ENCODE peak calls at places on chromosomes 5 and 9, in eight cellular contexts. I is colonic mucosa, X is lung, P is pancreas, N is trophoblast cell, E is stomach, V is lower lobe of right lung, K is right atrium auricular region. W is an unnamed sample. For H3K9me3, the result is how much of the 10 kb centered on the place peaks cover.

GRCh38 chr5:73278693-73279092 is 105.7 kb downstream of the TMEM174 start:
- DNase-seq in I (no peak), X (peak), P (peak), N (no peak), E (no peak), V (peak), K (no peak), W (peak)

GRCh38 chr5:42951169-42951846 is 88.8 kb downstream of the ANXA2R start:
- DNase-seq in I (peak), X (no peak), P (no peak), N (no peak), E (peak), V (peak), K (peak), W (peak)

GRCh38 chr9:138003485-138004190 is 126.1 kb downstream of the CACNA1B start:
- DNase-seq in I (no peak), X (no peak), P (no peak), N (no peak), E (peak), V (no peak), K (peak), W (no peak)

GRCh38 chr5:168683247-168683926 is 104.2 kb upstream of the PANK3 start:
- DNase-seq in I (no peak), X (no peak), P (no peak), N (no peak), E (no peak), V (no peak), K (no peak), W (no peak)

GRCh38 chr5:159972538-159973362 is 36.2 kb upstream of the TTC1 start:
- DNase-seq in I (no peak), X (no peak), P (no peak), N (no peak), E (no peak), V (no peak), K (no peak), W (no peak)

GRCh38 chr5:1747079-1747802 is 52.4 kb downstream of the MRPL36 start:
- DNase-seq in I (no peak), X (no peak), P (no peak), N (no peak), E (no peak), V (peak), K (no peak), W (no peak)

GRCh38 chr5:157571357-157571827 is 4.2 kb downstream of the ADAM19 start:
- DNase-seq in I (no peak), X (no peak), P (no peak), N (peak), E (no peak), V (no peak), K (no peak), W (no peak)

GRCh38 chr9:10534863-10535262 is 77.9 kb downstream of the PTPRD start:
- DNase-seq in I (no peak), X (no peak), P (no peak), N (no peak), E (no peak), V (no peak), K (no peak), W (no peak)

GRCh38 chr9:116910201-116910600 is 223.1 kb downstream of the TRIM32 start:
- DNase-seq in I (no peak), X (no peak), P (no peak), N (no peak), E (no peak), V (no peak), K (no peak), W (no peak)

GRCh38 chr5:177497011-177497296 is 450 bp downstream of the PDLIM7 start:
- DNase-seq in I (no peak), X (no peak), P (no peak), N (no peak), E (no peak), V (no peak), K (no peak), W (no peak)

GRCh38 chr5:154714271-154714986 is 40.7 kb upstream of the LARP1 start:
- DNase-seq in I (peak), X (peak), P (no peak), N (peak), E (peak), V (peak), K (no peak), W (no peak)

GRCh38 chr9:129164246-129164930 is 13.7 kb downstream of the IER5L start:
- DNase-seq in I (peak), X (no peak), P (no peak), N (no peak), E (peak), V (no peak), K (peak), W (no peak)

GRCh38 chr5:154461531-154461930 is 15.7 kb downstream of the SAP30L start:
- DNase-seq in I (no peak), X (no peak), P (no peak), N (peak), E (no peak), V (no peak), K (no peak), W (peak)

GRCh38 chr5:119229950-119230349 is 125.9 kb upstream of the TNFAIP8 start:
- DNase-seq in I (no peak), X (no peak), P (no peak), N (no peak), E (no peak), V (no peak), K (no peak), W (no peak)

GRCh38 chr5:132499440-132500243 is 9.1 kb upstream of the IRF1 start:
- DNase-seq in I (peak), X (no peak), P (no peak), N (no peak), E (peak), V (no peak), K (peak), W (peak)

GRCh38 chr5:1209552-1209852 is 8.1 kb downstream of the SLC6A19 start:
- DNase-seq in I (no peak), X (no peak), P (no peak), N (no peak), E (no peak), V (no peak), K (no peak), W (no peak)

GRCh38 chr9:130995399-130995941 is 13.5 kb upstream of the LAMC3 start:
- DNase-seq in I (peak), X (no peak), P (no peak), N (no peak), E (no peak), V (peak), K (no peak), W (peak)

GRCh38 chr9:98887918-98888510 is 55.7 kb upstream of the COL15A1 start:
- DNase-seq in I (no peak), X (no peak), P (no peak), N (no peak), E (no peak), V (no peak), K (no peak), W (no peak)

GRCh38 chr5:105587963-105588662 is 2025.5 kb upstream of the NUDT12 start:
- DNase-seq in I (no peak), X (no peak), P (no peak), N (no peak), E (no peak), V (no peak), K (no peak), W (no peak)

GRCh38 chr5:169171495-169171894 is 129.4 kb downstream of the SLIT3 start:
- DNase-seq in I (no peak), X (no peak), P (no peak), N (no peak), E (no peak), V (no peak), K (no peak), W (no peak)

GRCh38 chr9:137369911-137370630 is 52.9 kb downstream of the EXD3 start:
- DNase-seq in I (no peak), X (no peak), P (no peak), N (no peak), E (no peak), V (peak), K (no peak), W (no peak)

GRCh38 chr5:66814146-66814991 is 218.2 kb downstream of the MAST4 start:
- DNase-seq in I (peak), X (no peak), P (no peak), N (peak), E (no peak), V (no peak), K (no peak), W (no peak)

GRCh38 chr5:7961540-7961939 is 92.6 kb downstream of the MTRR start:
- DNase-seq in I (no peak), X (no peak), P (no peak), N (no peak), E (no peak), V (no peak), K (no peak), W (no peak)

GRCh38 chr5:2903451-2904395 is 152.2 kb upstream of the IRX2 start:
- DNase-seq in I (no peak), X (peak), P (no peak), N (no peak), E (no peak), V (no peak), K (peak), W (no peak)

GRCh38 chr5:19903611-19904010 is 84.4 kb downstream of the CDH18 start:
- DNase-seq in I (no peak), X (no peak), P (no peak), N (no peak), E (no peak), V (no peak), K (no peak), W (no peak)

GRCh38 chr5:8034852-8035251 is 165.9 kb downstream of the MTRR start:
- DNase-seq in I (no peak), X (no peak), P (no peak), N (no peak), E (no peak), V (no peak), K (no peak), W (no peak)

GRCh38 chr9:99299214-99300102 is 77.4 kb downstream of the SEC61B start:
- DNase-seq in I (no peak), X (no peak), P (no peak), N (peak), E (no peak), V (no peak), K (no peak), W (no peak)

GRCh38 chr9:81321551-81321950 is 367.8 kb downstream of the TLE1 start:
- DNase-seq in I (no peak), X (no peak), P (no peak), N (no peak), E (no peak), V (no peak), K (no peak), W (no peak)

GRCh38 chr5:73902327-73903051 is 276.5 kb downstream of the ARHGEF28 start:
- DNase-seq in I (no peak), X (no peak), P (no peak), N (peak), E (no peak), V (no peak), K (no peak), W (no peak)

GRCh38 chr5:90696148-90696547 is 137.6 kb downstream of the ADGRV1 start:
- DNase-seq in I (no peak), X (no peak), P (no peak), N (no peak), E (no peak), V (no peak), K (no peak), W (no peak)

GRCh38 chr5:78515665-78516064 is 132.9 kb downstream of the LHFPL2 start:
- DNase-seq in I (no peak), X (no peak), P (no peak), N (no peak), E (no peak), V (no peak), K (no peak), W (no peak)

GRCh38 chr5:61866930-61867329 is 439.1 kb upstream of the KIF2A start:
- DNase-seq in I (no peak), X (no peak), P (no peak), N (no peak), E (no peak), V (no peak), K (no peak), W (no peak)

GRCh38 chr9:114484854-114485443 is 20.3 kb downstream of the WHRN start:
- DNase-seq in I (no peak), X (no peak), P (no peak), N (peak), E (no peak), V (no peak), K (no peak), W (peak)

GRCh38 chr5:30099634-30100033 is 1093.9 kb upstream of the CDH6 start:
- DNase-seq in I (no peak), X (no peak), P (no peak), N (no peak), E (no peak), V (no peak), K (no peak), W (no peak)

GRCh38 chr9:17776735-17777134 is 197.9 kb downstream of the SH3GL2 start:
- DNase-seq in I (no peak), X (no peak), P (peak), N (no peak), E (peak), V (no peak), K (no peak), W (no peak)

DNA sequence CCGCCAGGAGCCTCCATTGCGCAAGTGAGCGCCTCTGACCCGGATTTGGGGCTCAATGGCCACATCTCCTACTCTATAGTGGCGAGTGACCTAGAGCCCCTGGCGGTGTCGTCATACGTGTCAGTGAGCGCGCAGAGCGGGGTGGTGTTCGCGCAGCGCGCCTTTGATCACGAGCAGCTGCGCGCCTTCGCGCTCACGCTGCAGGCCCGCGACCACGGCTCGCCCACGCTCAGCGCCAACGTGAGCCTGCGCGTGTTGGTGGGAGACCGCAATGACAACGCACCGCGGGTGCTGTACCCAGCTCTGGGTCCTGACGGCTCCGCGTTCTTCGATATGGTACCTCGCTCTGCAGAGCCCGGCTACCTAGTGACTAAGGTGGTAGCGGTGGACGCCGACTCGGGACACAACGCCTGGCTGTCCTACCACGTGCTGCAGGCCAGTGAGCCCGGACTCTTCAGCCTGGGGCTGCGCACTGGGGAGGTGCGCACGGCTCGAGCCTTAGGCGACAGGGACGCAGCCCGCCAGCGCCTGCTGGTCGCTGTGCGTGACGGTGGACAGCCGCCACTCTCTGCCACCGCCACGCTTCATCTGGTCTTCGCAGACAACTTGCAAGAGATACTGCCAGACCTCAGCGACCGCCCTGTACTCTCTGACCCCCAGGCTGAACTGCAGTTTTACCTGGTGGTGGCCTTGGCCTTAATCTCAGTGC is 1.9 kb downstream of the PCDHGB6 start:
- DNase-seq in I (no peak), X (no peak), P (no peak), N (no peak), E (no peak), V (no peak), K (no peak), W (no peak)
- H3K9me3 ChIP-seq in I (under half), X (half or more), P (under half), N (under half), E (half or more), V (half or more), K (under half), W (under half)

GRCh38 chr5:179110528-179110927 is 50.4 kb downstream of the ZNF354C start:
- DNase-seq in I (no peak), X (no peak), P (no peak), N (no peak), E (no peak), V (no peak), K (peak), W (no peak)

GRCh38 chr5:179113945-179114641 is 53.9 kb downstream of the ZNF354C start:
- DNase-seq in I (peak), X (peak), P (no peak), N (no peak), E (peak), V (no peak), K (peak), W (no peak)

GRCh38 chr5:179113143-179113530 is 53.0 kb downstream of the ZNF354C start:
- DNase-seq in I (peak), X (no peak), P (no peak), N (no peak), E (peak), V (no peak), K (peak), W (no peak)

GRCh38 chr5:179111267-179112207 is 51.4 kb downstream of the ZNF354C start:
- DNase-seq in I (peak), X (no peak), P (no peak), N (no peak), E (no peak), V (no peak), K (peak), W (no peak)

DNA sequence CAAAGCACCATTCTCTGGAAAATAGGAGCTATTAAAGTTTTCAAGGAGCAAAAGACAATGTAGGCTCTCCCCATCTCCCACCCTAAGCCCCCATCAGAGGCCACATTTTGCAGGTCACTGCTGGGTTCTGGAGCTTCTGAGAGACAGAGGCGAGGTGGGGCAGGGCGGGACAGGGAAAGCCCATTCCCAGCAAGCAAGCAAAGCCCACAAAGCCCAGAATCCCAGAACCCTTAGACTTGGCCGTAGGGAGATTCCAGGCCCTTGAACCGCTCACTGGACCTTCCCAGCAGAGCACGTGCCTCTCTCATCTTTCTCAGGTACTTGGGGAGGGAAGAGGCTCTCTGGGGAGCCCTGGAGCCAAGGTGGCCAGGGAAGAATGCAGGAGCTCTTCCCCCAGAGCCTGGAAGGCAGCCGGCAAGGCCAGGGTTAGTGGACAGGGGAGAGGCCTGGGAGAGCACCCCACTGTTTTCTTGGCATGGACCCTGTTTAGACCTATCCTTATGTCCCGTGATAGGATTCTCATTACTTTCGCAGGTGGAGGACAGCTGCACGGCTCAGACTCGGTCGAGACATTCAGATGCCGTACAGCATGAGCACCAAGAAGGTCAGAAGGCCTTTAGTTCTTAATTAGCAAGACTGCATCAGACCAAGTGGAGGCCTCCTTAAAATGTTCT is 52.4 kb downstream of the ZNF354C start:
- DNase-seq in I (peak), X (no peak), P (no peak), N (no peak), E (peak), V (no peak), K (peak), W (no peak)
- H3K9me3 ChIP-seq in I (under half), X (half or more), P (under half), N (under half), E (half or more), V (half or more), K (under half), W (under half)

DNA sequence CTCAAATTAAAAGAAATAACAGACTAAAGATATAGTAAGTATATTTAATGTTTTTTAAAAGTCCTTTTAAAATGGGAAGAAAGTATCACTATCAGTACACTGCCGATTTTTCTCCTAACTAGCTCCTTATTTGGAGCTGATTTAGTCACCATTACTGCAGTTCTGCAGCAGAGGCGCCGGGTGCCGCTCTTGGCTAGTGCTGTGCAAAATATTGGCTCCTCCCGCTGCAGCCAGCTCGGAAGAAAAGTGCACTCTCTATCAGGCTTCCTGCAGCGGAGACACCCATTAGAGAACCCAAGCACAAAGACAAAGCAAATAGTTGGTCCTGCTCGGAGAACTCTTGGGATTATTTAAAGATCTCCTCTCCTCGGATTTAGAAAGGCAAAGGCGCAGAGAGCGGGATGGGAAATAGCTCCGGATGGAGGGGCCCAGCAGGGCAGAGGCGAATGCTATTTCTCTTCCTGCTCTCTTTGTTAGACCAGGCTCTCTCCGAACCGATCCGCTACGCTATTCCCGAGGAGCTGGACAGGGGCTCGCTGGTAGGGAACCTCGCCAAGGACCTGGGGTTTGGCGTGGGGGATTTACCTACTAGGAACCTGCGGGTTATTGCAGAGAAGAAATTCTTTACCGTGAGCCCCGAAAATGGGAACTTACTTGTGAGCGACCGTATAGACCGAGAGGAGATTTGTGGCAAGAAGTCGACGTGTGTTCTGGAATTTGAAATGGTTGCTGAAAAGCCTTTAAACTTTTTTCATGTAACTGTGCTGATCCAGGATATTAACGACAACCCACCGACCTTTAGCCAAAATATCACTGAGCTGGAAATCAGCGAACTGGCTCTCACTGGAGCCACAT is at the start of gene PCDHGB3:
- DNase-seq in I (no peak), X (no peak), P (no peak), N (no peak), E (no peak), V (no peak), K (no peak), W (peak)
- H3K9me3 ChIP-seq in I (under half), X (half or more), P (under half), N (under half), E (half or more), V (half or more), K (under half), W (under half)

DNA sequence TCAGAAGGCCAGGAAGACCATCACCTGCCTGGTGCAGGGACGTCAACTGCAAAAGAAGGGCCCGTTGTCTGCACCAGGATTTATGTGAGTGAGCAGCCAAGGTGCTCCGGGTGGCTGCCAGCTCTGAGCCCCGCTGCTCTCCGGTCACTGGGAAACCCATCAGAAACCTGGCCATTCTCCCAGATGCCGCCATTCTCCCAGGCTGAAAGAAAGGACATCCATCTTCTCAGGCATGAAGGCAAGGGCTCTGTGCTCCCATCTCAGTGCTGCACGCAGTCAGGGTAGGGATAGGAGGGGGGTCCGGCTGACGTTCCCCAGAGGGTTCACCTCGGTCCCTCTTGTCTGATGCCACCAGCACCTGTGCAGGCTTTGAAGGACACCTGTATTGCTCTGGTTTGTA is 158.4 kb downstream of the ERCC6L2 start:
- DNase-seq in I (no peak), X (no peak), P (no peak), N (no peak), E (no peak), V (no peak), K (no peak), W (no peak)
- H3K9me3 ChIP-seq in I (under half), X (under half), P (under half), N (under half), E (under half), V (under half), K (under half), W (under half)

W was measured in PC-9.